ENCODE peak calls at places on chromosomes 3 and 15, in five cellular contexts. I is neural progenitor cell, D is Calu3, O is neural crest cell, Y is left lung. R is an unnamed sample.

GRCh38 chr3:10625307-10625706 is 119.9 kb upstream of the ATP2B2 start:
- DNase-seq in I (peak), D (no peak), O (no peak), Y (no peak), R (no peak)

GRCh38 chr15:40379853-40380252 is 2.7 kb upstream of the KNSTRN start:
- DNase-seq in I (no peak), D (peak), O (no peak), Y (no peak), R (no peak)

GRCh38 chr15:53212785-53213184 is 422.6 kb upstream of the ONECUT1 start:
- DNase-seq in I (no peak), D (no peak), O (no peak), Y (no peak), R (no peak)

GRCh38 chr3:8371955-8372600 is 129.5 kb upstream of the LMCD1 start:
- DNase-seq in I (no peak), D (peak), O (no peak), Y (no peak), R (no peak)

GRCh38 chr15:51751687-51752683 is 588 bp downstream of the TMOD2 start:
- DNase-seq in I (peak), D (peak), O (peak), Y (peak), R (peak)

GRCh38 chr3:138124689-138125420 is 7.3 kb downstream of the A4GNT start:
- DNase-seq in I (no peak), D (no peak), O (no peak), Y (no peak), R (no peak)

GRCh38 chr3:123936400-123936799 is 24.6 kb downstream of the CCDC14 start:
- DNase-seq in I (no peak), D (no peak), O (no peak), Y (no peak), R (no peak)

GRCh38 chr3:141006344-141006743 is 44.8 kb upstream of the SPSB4 start:
- DNase-seq in I (no peak), D (no peak), O (no peak), Y (no peak), R (no peak)

GRCh38 chr3:106126016-106126525 is 257.3 kb upstream of the CBLB start:
- DNase-seq in I (no peak), D (no peak), O (no peak), Y (no peak), R (no peak)

GRCh38 chr3:53672987-53673386 is 173.2 kb downstream of the CHDH start:
- DNase-seq in I (no peak), D (no peak), O (no peak), Y (no peak), R (no peak)

GRCh38 chr15:78930577-78931388 is 14.1 kb downstream of the CTSH start:
- DNase-seq in I (no peak), D (peak), O (no peak), Y (no peak), R (no peak)

GRCh38 chr3:38992117-38992779 is 59.5 kb downstream of the SCN11A start:
- DNase-seq in I (no peak), D (no peak), O (no peak), Y (no peak), R (no peak)

GRCh38 chr3:193732391-193732790 is 139.4 kb downstream of the OPA1 start:
- DNase-seq in I (no peak), D (peak), O (no peak), Y (no peak), R (no peak)

GRCh38 chr3:197541756-197542539 is 13.8 kb downstream of the BDH1 start:
- DNase-seq in I (peak), D (no peak), O (no peak), Y (no peak), R (no peak)

GRCh38 chr15:80343610-80344009 is 60.6 kb upstream of the ARNT2 start:
- DNase-seq in I (no peak), D (no peak), O (no peak), Y (no peak), R (no peak)

GRCh38 chr3:127848131-127849129 is 26.1 kb upstream of the MGLL start:
- DNase-seq in I (no peak), D (no peak), O (no peak), Y (no peak), R (no peak)

GRCh38 chr3:53618524-53618906 is 124.1 kb downstream of the CACNA1D start:
- DNase-seq in I (no peak), D (no peak), O (no peak), Y (no peak), R (no peak)

GRCh38 chr3:196179380-196180308 is 31.6 kb downstream of the ZDHHC19 start:
- DNase-seq in I (peak), D (no peak), O (peak), Y (peak), R (peak)

GRCh38 chr15:58410353-58410752 is 21.4 kb upstream of the LIPC start:
- DNase-seq in I (no peak), D (no peak), O (no peak), Y (no peak), R (peak)

GRCh38 chr3:172201136-172201989 is 162.0 kb downstream of the FNDC3B start:
- DNase-seq in I (no peak), D (no peak), O (no peak), Y (no peak), R (no peak)

GRCh38 chr3:177830411-177830849 is 633.1 kb upstream of the TBL1XR1 start:
- DNase-seq in I (no peak), D (no peak), O (no peak), Y (no peak), R (no peak)

GRCh38 chr3:98185180-98185579 is 18.7 kb downstream of the OR5H15 start:
- DNase-seq in I (peak), D (no peak), O (no peak), Y (no peak), R (no peak)

GRCh38 chr15:39918688-39919385 is 1.2 kb downstream of the GPR176 start:
- DNase-seq in I (no peak), D (no peak), O (no peak), Y (no peak), R (no peak)

GRCh38 chr3:152399374-152399773 is 130.6 kb downstream of the MBNL1 start:
- DNase-seq in I (no peak), D (peak), O (no peak), Y (no peak), R (no peak)

GRCh38 chr15:71559098-71559497 is 251.3 kb upstream of the NR2E3 start:
- DNase-seq in I (no peak), D (no peak), O (no peak), Y (no peak), R (no peak)

GRCh38 chr3:169228522-169228921 is 435.0 kb downstream of the MECOM start:
- DNase-seq in I (no peak), D (no peak), O (no peak), Y (no peak), R (no peak)

GRCh38 chr3:165283328-165283727 is 87.1 kb upstream of the SLITRK3 start:
- DNase-seq in I (no peak), D (no peak), O (no peak), Y (no peak), R (no peak)

GRCh38 chr3:10762116-10762515 is 53.9 kb upstream of the SLC6A11 start:
- DNase-seq in I (no peak), D (no peak), O (no peak), Y (no peak), R (no peak)

GRCh38 chr15:60830479-60830878 is 351.5 kb upstream of the ICE2 start:
- DNase-seq in I (no peak), D (no peak), O (no peak), Y (no peak), R (no peak)

GRCh38 chr3:141373768-141374526 is 5.6 kb downstream of the ZBTB38 start:
- DNase-seq in I (no peak), D (no peak), O (no peak), Y (no peak), R (no peak)

GRCh38 chr3:185405243-185405642 is 42.3 kb downstream of the MAP3K13 start:
- DNase-seq in I (no peak), D (no peak), O (no peak), Y (no peak), R (no peak)

GRCh38 chr15:88745696-88746095 is 57.5 kb upstream of the ACAN start:
- DNase-seq in I (no peak), D (no peak), O (no peak), Y (no peak), R (no peak)

GRCh38 chr3:45343947-45344346 is 44.4 kb upstream of the LARS2 start:
- DNase-seq in I (peak), D (no peak), O (no peak), Y (no peak), R (no peak)

GRCh38 chr15:48176957-48177356 is 1.1 kb downstream of the MYEF2 start:
- DNase-seq in I (no peak), D (no peak), O (no peak), Y (no peak), R (no peak)

GRCh38 chr15:48176097-48176496 is 2.0 kb downstream of the MYEF2 start:
- DNase-seq in I (no peak), D (no peak), O (no peak), Y (no peak), R (no peak)

GRCh38 chr15:48177383-48177874 is 666 bp downstream of the MYEF2 start:
- DNase-seq in I (no peak), D (no peak), O (no peak), Y (no peak), R (peak)

GRCh38 chr15:48178612-48178931 is 477 bp upstream of the MYEF2 start:
- DNase-seq in I (no peak), D (no peak), O (no peak), Y (no peak), R (no peak)

DNA sequence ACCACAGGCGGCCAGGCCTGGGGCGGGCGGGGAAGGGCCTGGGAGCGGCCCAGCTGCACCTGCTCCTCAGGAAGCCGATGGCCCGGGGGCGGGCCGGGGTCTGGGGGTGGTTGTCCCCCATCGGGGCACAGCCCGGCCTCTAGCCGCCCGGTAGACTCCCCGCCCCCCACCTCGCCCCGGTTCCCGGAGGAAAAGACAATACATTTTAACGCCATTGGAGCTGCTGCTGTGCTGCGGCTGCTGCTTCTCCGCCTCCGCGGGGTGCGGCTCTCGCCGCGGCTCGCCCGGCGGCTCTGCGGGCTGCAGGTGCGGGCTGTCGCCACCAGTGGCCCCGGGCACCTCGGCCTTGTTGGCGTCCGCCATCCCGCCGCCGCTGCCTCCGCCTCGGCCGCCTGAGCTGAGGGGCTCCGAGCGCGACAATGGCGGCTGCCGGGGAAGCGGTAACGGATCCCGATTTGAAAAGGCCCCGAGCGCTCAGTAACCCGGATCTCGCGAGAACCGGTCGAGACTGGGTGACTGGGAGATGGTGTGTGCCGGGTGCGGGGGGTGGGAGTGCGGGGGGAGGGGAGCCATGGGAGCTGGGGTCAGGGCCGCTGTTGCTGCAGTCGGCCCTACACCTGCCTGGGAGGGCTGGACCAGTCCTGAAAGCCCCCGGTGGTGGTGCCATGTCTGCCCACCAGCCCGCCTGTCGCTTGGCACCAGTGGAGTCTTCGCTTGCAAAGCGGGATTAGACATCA is at the start of gene MYEF2:
- DNase-seq in I (peak), D (peak), O (peak), Y (peak), R (peak)
- TF ChIP-seq CTCF in I (peak), D (no peak), O (peak), Y (no peak), R (no peak)

GRCh38 chr15:82743810-82744209 is 34.1 kb upstream of the AP3B2 start:
- DNase-seq in I (no peak), D (no peak), O (no peak), Y (no peak), R (no peak)
- TF ChIP-seq CTCF in I (no peak), D (no peak), O (no peak), Y (no peak), R (no peak)

GRCh38 chr15:63156086-63156707 is 1.1 kb downstream of the RPS27L start:
- DNase-seq in I (peak), D (no peak), O (no peak), Y (no peak), R (peak)

GRCh38 chr15:63146684-63147083 is 10.6 kb downstream of the RPS27L start:
- DNase-seq in I (no peak), D (no peak), O (no peak), Y (no peak), R (no peak)

GRCh38 chr15:63156708-63157065 is 590 bp downstream of the RPS27L start:
- DNase-seq in I (peak), D (no peak), O (peak), Y (no peak), R (peak)

GRCh38 chr15:63155486-63155885 is 1.8 kb downstream of the RPS27L start:
- DNase-seq in I (no peak), D (no peak), O (no peak), Y (no peak), R (no peak)

DNA sequence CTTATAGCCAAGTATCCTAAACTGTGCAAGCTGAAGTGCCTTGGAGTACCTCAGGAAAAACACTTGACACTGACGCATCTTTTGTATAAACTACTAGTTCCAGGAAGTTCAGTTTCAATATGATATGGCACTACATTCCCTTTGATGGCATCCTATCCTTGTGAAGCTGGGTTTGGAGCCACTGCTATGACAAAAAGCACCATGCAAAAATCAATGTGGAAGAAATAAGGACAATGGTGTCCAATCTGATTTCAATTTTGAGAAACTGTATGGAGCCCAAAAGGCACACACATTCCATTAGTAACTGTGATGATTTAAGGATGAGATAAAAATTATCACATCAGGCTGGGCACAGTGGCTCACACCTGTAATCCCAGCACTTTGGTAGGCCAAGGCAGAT is 5.6 kb downstream of the RPS27L start:
- DNase-seq in I (no peak), D (no peak), O (no peak), Y (no peak), R (no peak)
- TF ChIP-seq CTCF in I (no peak), D (no peak), O (no peak), Y (no peak), R (no peak)

GRCh38 chr15:62253294-62253693 is 88.2 kb upstream of the C2CD4B start:
- DNase-seq in I (peak), D (peak), O (no peak), Y (no peak), R (no peak)
- TF ChIP-seq CTCF in I (no peak), D (peak), O (no peak), Y (no peak), R (no peak)

GRCh38 chr3:142866841-142867631 is 21.8 kb downstream of the PCOLCE2 start:
- DNase-seq in I (peak), D (peak), O (no peak), Y (no peak), R (no peak)
- TF ChIP-seq CTCF in I (peak), D (peak), O (no peak), Y (no peak), R (no peak)

GRCh38 chr3:57464011-57464410 is 80.1 kb downstream of the DNAH12 start:
- DNase-seq in I (no peak), D (no peak), O (no peak), Y (no peak), R (no peak)

DNA sequence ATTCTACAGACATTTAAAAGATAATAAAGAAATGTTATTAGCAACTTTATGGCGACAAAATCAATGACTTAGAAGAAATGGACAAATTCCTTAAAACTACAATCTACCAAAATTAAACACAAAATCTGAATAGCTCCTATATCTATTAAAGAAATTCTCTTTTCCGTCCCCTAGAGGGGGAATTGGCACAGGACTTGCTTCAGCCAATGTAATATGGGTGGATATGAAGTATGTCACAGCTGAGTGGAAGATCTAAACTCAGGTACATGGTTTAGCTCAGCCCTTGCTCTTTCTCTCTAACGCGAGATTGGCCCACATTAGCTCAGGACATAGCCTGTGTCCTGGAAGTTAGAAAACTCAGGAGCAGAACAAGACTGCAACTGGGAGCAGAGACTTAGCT is 79.3 kb downstream of the DNAH12 start:
- DNase-seq in I (no peak), D (no peak), O (no peak), Y (no peak), R (no peak)
- TF ChIP-seq CTCF in I (no peak), D (no peak), O (peak), Y (no peak), R (no peak)

DNA sequence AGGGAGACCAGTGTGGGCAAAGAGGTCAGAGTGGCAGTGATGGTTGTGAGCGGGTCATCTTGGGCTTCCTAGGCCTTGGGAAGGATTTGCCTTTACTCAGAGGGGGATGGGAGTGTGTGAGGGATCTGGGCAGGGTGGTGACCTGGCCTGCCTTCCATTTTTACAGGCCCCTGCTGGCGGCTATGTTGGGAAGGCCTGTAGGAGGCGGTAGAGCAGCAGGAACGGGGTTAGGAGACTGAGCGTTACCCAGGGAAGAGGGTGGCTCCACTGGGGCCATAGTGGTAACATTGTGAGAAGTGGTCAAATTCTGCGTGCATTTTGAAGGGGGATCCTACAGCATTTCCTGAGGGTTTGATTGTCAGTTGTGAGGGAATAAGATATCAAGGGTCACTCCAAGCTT is 307.3 kb upstream of the CTDSPL start:
- DNase-seq in I (peak), D (no peak), O (no peak), Y (no peak), R (no peak)
- TF ChIP-seq CTCF in I (peak), D (no peak), O (no peak), Y (no peak), R (no peak)

DNA sequence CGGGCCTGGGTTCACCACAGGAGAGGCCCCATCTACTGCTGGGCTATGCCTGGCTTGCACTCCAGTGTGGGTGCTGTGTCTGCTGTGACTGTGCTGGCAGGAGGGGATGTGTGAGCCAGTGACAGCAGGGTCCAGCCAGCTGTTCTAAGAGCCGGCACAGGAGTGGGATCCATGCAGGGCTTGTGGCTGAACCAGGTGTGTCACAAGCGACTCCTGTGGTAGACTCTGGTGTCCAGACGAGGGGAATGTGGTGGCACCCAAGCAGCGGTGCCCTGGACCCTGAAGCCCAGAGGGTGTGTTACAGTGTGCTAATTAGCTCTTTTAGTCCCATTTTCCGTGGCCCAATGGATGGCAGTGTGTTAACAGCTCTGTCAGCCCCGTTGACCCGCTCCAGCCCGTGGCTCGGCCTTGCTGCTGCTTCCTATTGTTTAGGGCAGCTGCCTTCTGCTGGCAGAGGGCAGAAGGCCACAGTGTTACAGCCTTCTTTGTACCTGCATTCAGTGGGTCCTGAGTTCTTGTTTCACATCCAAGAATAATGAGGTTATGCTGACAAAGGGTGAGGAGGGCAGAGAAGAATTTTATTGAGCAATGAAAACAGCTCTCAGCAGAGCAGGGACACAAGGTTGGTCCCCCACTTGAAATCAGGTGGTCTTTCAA is 78.5 kb upstream of the RNU6-1 start:
- DNase-seq in I (peak), D (no peak), O (no peak), Y (no peak), R (no peak)
- TF ChIP-seq CTCF in I (no peak), D (no peak), O (no peak), Y (no peak), R (no peak)

GRCh38 chr3:148455098-148455497 is 242.6 kb upstream of the AGTR1 start:
- DNase-seq in I (no peak), D (no peak), O (no peak), Y (no peak), R (no peak)

GRCh38 chr3:148464246-148464645 is 233.5 kb upstream of the AGTR1 start:
- DNase-seq in I (no peak), D (no peak), O (no peak), Y (no peak), R (no peak)

GRCh38 chr3:148460686-148461085 is 237.0 kb upstream of the AGTR1 start:
- DNase-seq in I (no peak), D (no peak), O (no peak), Y (no peak), R (no peak)

DNA sequence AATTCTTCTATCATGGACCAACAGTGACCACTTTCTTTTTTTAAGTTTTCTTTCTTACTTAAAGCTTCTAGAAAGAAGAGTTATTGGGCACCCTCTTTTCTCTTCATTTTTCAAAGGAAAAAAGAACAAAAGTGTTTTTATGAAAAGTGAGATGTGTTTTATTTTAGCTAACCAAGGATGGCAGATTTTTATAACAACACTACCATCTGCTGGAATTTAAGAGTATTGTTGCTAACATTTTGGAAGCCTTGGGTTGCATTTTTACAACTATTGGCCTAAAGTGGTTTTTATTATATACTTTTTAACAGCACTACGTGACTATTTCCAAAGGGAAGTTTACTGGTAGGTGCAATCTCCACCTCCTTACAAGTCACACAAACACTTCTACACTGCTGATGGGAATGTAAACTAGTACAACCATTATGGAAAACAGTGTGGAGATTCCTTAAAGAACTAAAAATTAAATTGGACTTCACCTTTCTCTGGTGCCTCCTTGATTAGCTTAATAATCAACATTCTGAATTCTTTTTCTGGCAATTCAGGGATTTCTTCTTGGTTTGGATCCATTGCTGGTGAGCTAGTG is 237.7 kb upstream of the AGTR1 start:
- DNase-seq in I (no peak), D (no peak), O (no peak), Y (no peak), R (no peak)
- TF ChIP-seq CTCF in I (peak), D (peak), O (peak), Y (no peak), R (no peak)

R was measured in GM13976.